ENCODE peak calls at places on chromosomes 11 and 22, in five cellular contexts. One of them, this sample, is unnamed. For H3K4me1, the result is how much of the 10 kb centered on the place peaks cover.

GRCh38 chr11:64854534-64855502 is 10.4 kb upstream of the CDC42BPG start:
- DNase-seq in aorta: peak
- DNase-seq in fibroblast of lung: peak
- DNase-seq in IMR-90: peak
- DNase-seq in lung: peak
- DNase-seq in this sample: no peak

GRCh38 chr11:65112551-65113360 is 1.1 kb downstream of the TM7SF2 start:
- DNase-seq in IMR-90: peak
- DNase-seq in fibroblast of lung: peak
- DNase-seq in aorta: peak
- DNase-seq in lung: no peak
- DNase-seq in this sample: peak

GRCh38 chr11:16804104-16804947 is 65.9 kb downstream of the C11orf58 start:
- DNase-seq in aorta: no peak
- DNase-seq in lung: no peak
- DNase-seq in fibroblast of lung: peak
- DNase-seq in IMR-90: no peak
- DNase-seq in this sample: no peak

GRCh38 chr22:35842954-35843353 is 125.3 kb downstream of the APOL5 start:
- DNase-seq in fibroblast of lung: peak
- DNase-seq in aorta: no peak
- DNase-seq in IMR-90: peak
- DNase-seq in lung: peak
- DNase-seq in this sample: no peak

GRCh38 chr11:57763568-57763967 is 2.0 kb downstream of the CTNND1 start:
- DNase-seq in fibroblast of lung: peak
- DNase-seq in lung: no peak
- DNase-seq in IMR-90: peak
- DNase-seq in aorta: no peak
- DNase-seq in this sample: no peak

GRCh38 chr11:93166867-93167266 is 30.9 kb downstream of the SLC36A4 start:
- DNase-seq in IMR-90: no peak
- DNase-seq in aorta: no peak
- DNase-seq in lung: no peak
- DNase-seq in fibroblast of lung: no peak
- DNase-seq in this sample: no peak

GRCh38 chr11:86161373-86162255 is 82.9 kb upstream of the EED start:
- DNase-seq in fibroblast of lung: no peak
- DNase-seq in aorta: no peak
- DNase-seq in IMR-90: no peak
- DNase-seq in lung: no peak
- DNase-seq in this sample: no peak

GRCh38 chr22:41535244-41535643 is 9.0 kb downstream of the POLR3H start:
- DNase-seq in IMR-90: no peak
- DNase-seq in aorta: no peak
- DNase-seq in fibroblast of lung: no peak
- DNase-seq in lung: no peak
- DNase-seq in this sample: no peak

GRCh38 chr22:40036591-40037225 is 42.0 kb downstream of the FAM83F start:
- DNase-seq in lung: peak
- DNase-seq in fibroblast of lung: peak
- DNase-seq in aorta: peak
- DNase-seq in IMR-90: peak
- DNase-seq in this sample: peak

GRCh38 chr11:1520209-1520986 is 33.8 kb upstream of the MOB2 start:
- DNase-seq in aorta: peak
- DNase-seq in fibroblast of lung: no peak
- DNase-seq in lung: no peak
- DNase-seq in IMR-90: no peak
- DNase-seq in this sample: no peak

GRCh38 chr11:1517117-1518005 is 30.8 kb upstream of the MOB2 start:
- DNase-seq in IMR-90: no peak
- DNase-seq in aorta: peak
- DNase-seq in lung: no peak
- DNase-seq in fibroblast of lung: no peak
- DNase-seq in this sample: no peak

GRCh38 chr11:1518301-1518700 is 31.7 kb upstream of the MOB2 start:
- DNase-seq in aorta: peak
- DNase-seq in lung: no peak
- DNase-seq in fibroblast of lung: no peak
- DNase-seq in IMR-90: no peak
- DNase-seq in this sample: no peak

GRCh38 chr11:1520987-1521349 is 34.4 kb upstream of the MOB2 start:
- DNase-seq in lung: no peak
- DNase-seq in IMR-90: no peak
- DNase-seq in fibroblast of lung: no peak
- DNase-seq in aorta: no peak
- DNase-seq in this sample: no peak

DNA sequence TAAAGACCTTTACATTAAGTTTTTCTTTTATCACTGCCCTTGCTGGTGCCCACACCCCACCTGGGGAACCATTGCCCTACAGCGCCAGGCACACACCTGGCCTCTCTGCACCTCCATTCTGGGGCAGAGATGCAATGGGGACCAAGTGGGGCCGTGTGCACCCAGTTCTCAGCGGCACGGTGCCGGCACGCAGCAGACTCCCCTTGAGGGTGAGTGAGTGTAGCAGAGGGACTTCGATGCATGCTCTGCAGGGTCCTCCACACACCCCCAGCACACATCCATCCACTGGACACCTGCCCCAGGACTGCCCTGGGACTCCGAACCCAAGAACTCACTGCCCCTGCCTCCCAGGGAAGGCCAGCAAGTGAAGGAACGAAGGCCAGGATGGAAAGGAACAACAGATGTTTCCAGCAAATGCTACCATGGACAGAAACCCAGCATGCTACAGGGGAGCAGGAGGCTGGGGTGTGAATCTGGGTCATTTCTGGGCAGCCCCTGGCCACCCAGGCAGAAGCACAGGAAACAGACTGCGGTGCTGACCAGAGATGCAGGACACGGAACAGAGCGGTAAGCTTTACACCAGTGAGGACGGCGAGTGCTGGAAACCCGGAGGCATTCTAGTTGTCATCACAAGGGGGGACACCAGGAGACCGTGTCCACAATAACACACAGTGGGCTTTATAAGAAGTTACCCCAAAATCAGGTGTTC is 32.6 kb upstream of the MOB2 start:
- DNase-seq in fibroblast of lung: no peak
- DNase-seq in lung: no peak
- DNase-seq in aorta: peak
- DNase-seq in IMR-90: no peak
- DNase-seq in this sample: no peak
- H3K4me1 ChIP-seq in fibroblast of lung: under half
- H3K4me1 ChIP-seq in lung: under half
- H3K4me1 ChIP-seq in aorta: under half
- H3K4me1 ChIP-seq in IMR-90: under half
- H3K4me1 ChIP-seq in this sample: under half

DNA sequence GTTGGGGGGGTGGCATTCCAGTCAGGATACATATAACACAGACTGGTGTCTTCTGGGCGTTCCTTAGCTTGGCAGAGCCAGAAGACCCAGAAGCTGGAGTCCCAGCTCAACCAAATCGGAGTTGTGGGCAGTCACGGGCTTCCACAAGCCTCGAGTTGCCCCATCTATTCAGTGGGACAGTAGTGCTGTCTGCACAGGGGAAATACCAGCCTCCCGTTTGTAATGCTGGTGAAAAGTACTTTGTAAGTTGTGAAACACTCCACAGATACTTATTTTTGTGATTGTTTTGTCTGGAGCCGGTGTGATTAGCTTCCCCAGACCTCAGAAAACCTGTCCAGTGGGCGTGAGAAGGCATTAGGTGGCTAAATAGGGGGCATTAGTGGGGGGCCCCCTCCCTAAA is 13.6 kb downstream of the DGKZ start:
- DNase-seq in fibroblast of lung: no peak
- DNase-seq in aorta: no peak
- DNase-seq in lung: no peak
- DNase-seq in IMR-90: no peak
- DNase-seq in this sample: no peak
- H3K27ac ChIP-seq in fibroblast of lung: peak
- H3K27ac ChIP-seq in aorta: peak
- H3K27ac ChIP-seq in lung: peak
- H3K27ac ChIP-seq in IMR-90: peak
- H3K27ac ChIP-seq in this sample: peak

DNA sequence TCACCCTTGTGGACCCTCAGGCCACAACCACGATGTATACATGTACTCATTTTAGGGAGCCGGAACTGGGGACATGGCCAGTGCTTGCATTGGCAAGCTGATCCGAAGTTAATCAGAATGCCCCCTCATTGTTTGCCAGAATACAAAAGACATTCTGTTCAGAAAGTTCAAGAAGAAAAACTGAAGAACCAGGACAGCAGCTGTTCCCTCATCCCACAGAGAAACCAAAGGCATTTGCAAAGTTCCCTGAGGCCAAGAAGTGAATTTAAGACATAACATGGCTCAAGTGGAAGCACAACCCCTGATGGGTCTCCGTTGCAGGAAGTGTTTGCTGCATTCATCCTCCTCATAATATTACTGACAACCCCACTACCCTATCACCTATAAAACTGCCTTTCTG is 101.8 kb upstream of the AKIP1 start:
- DNase-seq in aorta: no peak
- DNase-seq in fibroblast of lung: peak
- DNase-seq in lung: no peak
- DNase-seq in IMR-90: no peak
- DNase-seq in this sample: no peak
- H3K4me1 ChIP-seq in aorta: under half
- H3K4me1 ChIP-seq in fibroblast of lung: under half
- H3K4me1 ChIP-seq in lung: under half
- H3K4me1 ChIP-seq in IMR-90: under half
- H3K4me1 ChIP-seq in this sample: under half

DNA sequence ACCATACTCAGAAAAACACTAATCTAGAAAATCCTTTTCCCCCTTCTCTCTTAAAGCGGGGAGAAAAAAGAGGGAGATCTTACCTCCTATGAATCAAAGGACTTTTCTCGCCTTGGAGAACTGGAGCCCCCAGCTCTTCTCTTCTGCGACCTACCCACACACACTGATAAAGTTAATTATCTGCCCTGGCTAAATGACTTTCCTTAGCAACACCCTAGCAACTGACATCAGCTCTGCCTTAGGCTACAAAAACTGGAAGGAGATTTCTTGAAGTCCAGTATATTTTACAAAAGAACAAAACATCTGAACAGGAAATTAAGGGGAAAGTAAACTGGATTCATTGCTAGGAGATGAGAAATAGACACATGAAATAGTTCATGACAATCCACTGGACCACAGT is 3.9 kb upstream of the SPON1 start:
- DNase-seq in lung: no peak
- DNase-seq in aorta: no peak
- DNase-seq in IMR-90: no peak
- DNase-seq in fibroblast of lung: no peak
- DNase-seq in this sample: no peak
- H3K27ac ChIP-seq in lung: no peak
- H3K27ac ChIP-seq in aorta: no peak
- H3K27ac ChIP-seq in IMR-90: no peak
- H3K27ac ChIP-seq in fibroblast of lung: no peak
- H3K27ac ChIP-seq in this sample: no peak

GRCh38 chr22:38303974-38304373 is 13.3 kb downstream of the CSNK1E start:
- DNase-seq in fibroblast of lung: no peak
- DNase-seq in aorta: no peak
- DNase-seq in lung: no peak
- DNase-seq in IMR-90: no peak
- DNase-seq in this sample: no peak
- H3K4me1 ChIP-seq in fibroblast of lung: under half
- H3K4me1 ChIP-seq in aorta: under half
- H3K4me1 ChIP-seq in lung: under half
- H3K4me1 ChIP-seq in IMR-90: under half
- H3K4me1 ChIP-seq in this sample: under half

GRCh38 chr11:78657968-78658839 is 83.5 kb upstream of the NARS2 start:
- DNase-seq in aorta: no peak
- DNase-seq in IMR-90: no peak
- DNase-seq in fibroblast of lung: no peak
- DNase-seq in lung: no peak
- DNase-seq in this sample: no peak

GRCh38 chr11:78657441-78657840 is 82.8 kb upstream of the NARS2 start:
- DNase-seq in fibroblast of lung: no peak
- DNase-seq in IMR-90: no peak
- DNase-seq in lung: no peak
- DNase-seq in aorta: no peak
- DNase-seq in this sample: no peak

GRCh38 chr11:78655561-78655960 is 80.9 kb upstream of the NARS2 start:
- DNase-seq in fibroblast of lung: no peak
- DNase-seq in aorta: no peak
- DNase-seq in lung: no peak
- DNase-seq in IMR-90: no peak
- DNase-seq in this sample: no peak

GRCh38 chr11:78656327-78656726 is 81.7 kb upstream of the NARS2 start:
- DNase-seq in IMR-90: no peak
- DNase-seq in aorta: no peak
- DNase-seq in fibroblast of lung: no peak
- DNase-seq in lung: no peak
- DNase-seq in this sample: no peak

GRCh38 chr11:78656984-78657383 is 82.3 kb upstream of the NARS2 start:
- DNase-seq in IMR-90: no peak
- DNase-seq in fibroblast of lung: no peak
- DNase-seq in lung: no peak
- DNase-seq in aorta: no peak
- DNase-seq in this sample: no peak
- H3K27ac ChIP-seq in IMR-90: no peak
- H3K27ac ChIP-seq in fibroblast of lung: no peak
- H3K27ac ChIP-seq in lung: no peak
- H3K27ac ChIP-seq in aorta: no peak
- H3K27ac ChIP-seq in this sample: no peak

DNA sequence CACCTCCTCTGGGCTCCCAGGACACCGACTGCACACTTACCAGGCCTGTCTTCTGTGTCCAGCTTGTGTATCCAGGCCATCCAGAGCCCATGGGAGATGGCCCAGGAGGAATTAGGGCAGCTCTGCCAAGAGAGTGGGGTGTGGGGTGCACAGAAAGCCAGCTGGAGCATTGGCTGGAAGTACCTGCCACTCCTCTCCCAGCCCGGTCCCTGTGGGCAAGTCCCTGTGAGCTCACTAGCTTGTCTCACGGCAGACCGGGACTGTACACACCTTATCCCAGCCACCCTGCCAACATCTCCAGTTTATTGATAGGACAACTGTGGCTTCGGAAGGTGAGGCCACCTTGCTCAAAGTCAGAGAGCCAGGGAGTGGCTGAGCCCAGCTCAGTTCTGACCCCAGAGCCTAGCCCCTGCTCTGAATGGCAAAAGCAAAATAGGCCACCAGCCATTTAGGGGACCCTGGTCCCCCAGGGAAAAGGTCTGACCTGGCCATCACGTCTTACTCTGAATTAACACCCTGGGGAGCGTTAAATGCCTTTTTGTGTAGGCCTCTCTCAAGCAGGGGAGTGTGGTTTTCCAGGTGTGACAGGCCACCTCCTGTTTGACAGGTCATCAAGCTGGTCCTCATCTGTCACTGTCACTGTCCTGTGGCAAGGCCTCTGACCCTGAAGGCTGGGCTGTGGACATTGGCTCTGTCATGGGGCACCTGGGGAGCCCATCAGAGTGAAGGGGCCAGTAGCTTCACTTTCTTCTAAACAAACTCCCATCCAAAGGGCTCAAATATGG is 15.1 kb downstream of the UQCR10 start:
- DNase-seq in IMR-90: peak
- DNase-seq in fibroblast of lung: peak
- DNase-seq in lung: no peak
- DNase-seq in aorta: peak
- DNase-seq in this sample: no peak
- H3K4me1 ChIP-seq in IMR-90: under half
- H3K4me1 ChIP-seq in fibroblast of lung: under half
- H3K4me1 ChIP-seq in lung: under half
- H3K4me1 ChIP-seq in aorta: under half
- H3K4me1 ChIP-seq in this sample: under half

GRCh38 chr22:46293591-46294260 is 2.9 kb upstream of the GTSE1 start:
- DNase-seq in aorta: peak
- DNase-seq in fibroblast of lung: peak
- DNase-seq in IMR-90: peak
- DNase-seq in lung: no peak
- DNase-seq in this sample: no peak
- H3K27ac ChIP-seq in aorta: no peak
- H3K27ac ChIP-seq in fibroblast of lung: no peak
- H3K27ac ChIP-seq in IMR-90: no peak
- H3K27ac ChIP-seq in lung: no peak
- H3K27ac ChIP-seq in this sample: no peak